ENCODE peak calls at places on chromosomes 4 and X, in seven cellular contexts. Y is mucosa of descending colon, V is IMR-90, Q is AG10803, U is OCI-LY7, B is left lung, D is heart right ventricle. G is an unnamed sample.

GRCh38 chrX:8879750-8880149 is 78.6 kb upstream of the FAM9A start:
- DNase-seq in D (no peak), V (peak), Y (peak), Q (no peak), B (no peak), U (peak), G (peak)

GRCh38 chr4:81747242-81747930 is 275.7 kb upstream of the RASGEF1B start:
- DNase-seq in U (no peak), V (no peak), D (no peak), Y (peak), B (no peak), Q (no peak), G (no peak)

GRCh38 chr4:139243448-139244365 is 36.3 kb downstream of the MGARP start:
- DNase-seq in Q (peak), D (no peak), Y (no peak), V (peak), U (no peak), B (no peak), G (no peak)

GRCh38 chr4:64784125-64784524 is 374.9 kb upstream of the TECRL start:
- DNase-seq in V (no peak), D (no peak), B (no peak), Q (peak), Y (no peak), U (no peak), G (no peak)

GRCh38 chrX:147958316-147958715 is 22.8 kb upstream of the FMR1NB start:
- DNase-seq in V (peak), B (no peak), D (no peak), Q (peak), Y (no peak), U (no peak), G (no peak)

GRCh38 chr4:106266201-106266600 is 49.8 kb downstream of the TBCK start:
- DNase-seq in D (no peak), V (peak), Y (no peak), B (no peak), U (peak), Q (peak), G (no peak)

GRCh38 chrX:12526296-12526695 is 264.9 kb upstream of the PRPS2 start:
- DNase-seq in U (no peak), V (no peak), Q (no peak), Y (no peak), B (no peak), D (no peak), G (no peak)

GRCh38 chr4:40721730-40722171 is 28.0 kb upstream of the NSUN7 start:
- DNase-seq in D (no peak), Y (no peak), Q (peak), U (no peak), B (no peak), V (peak), G (no peak)

GRCh38 chr4:113496698-113497097 is 264.8 kb downstream of the CAMK2D start:
- DNase-seq in Y (no peak), U (no peak), B (no peak), V (no peak), Q (no peak), D (no peak), G (no peak)

GRCh38 chr4:120286813-120287212 is 220.2 kb upstream of the MAD2L1 start:
- DNase-seq in D (no peak), B (no peak), U (no peak), V (no peak), Q (no peak), Y (no peak), G (no peak)

GRCh38 chr4:119731146-119731742 is 102.6 kb upstream of the PDE5A start:
- DNase-seq in D (no peak), U (no peak), V (no peak), Y (no peak), Q (peak), B (no peak), G (no peak)

GRCh38 chr4:85964298-85964697 is 395.6 kb downstream of the MAPK10 start:
- DNase-seq in U (no peak), D (no peak), B (no peak), V (no peak), Q (no peak), Y (peak), G (no peak)

GRCh38 chrX:49186125-49187027 is at the start of gene PRICKLE3:
- DNase-seq in Y (peak), Q (peak), B (peak), V (peak), D (peak), U (peak), G (peak)

GRCh38 chr4:87502580-87503238 is 26.5 kb downstream of the SPARCL1 start:
- DNase-seq in Y (no peak), B (no peak), D (no peak), Q (peak), V (peak), U (no peak), G (no peak)

GRCh38 chr4:69830529-69831269 is 29.2 kb downstream of the SULT1E1 start:
- DNase-seq in U (no peak), D (no peak), B (no peak), Y (peak), Q (peak), V (no peak), G (peak)

GRCh38 chr4:102174800-102175199 is 170.5 kb downstream of the SLC39A8 start:
- DNase-seq in V (peak), U (no peak), D (no peak), B (no peak), Y (no peak), Q (peak), G (no peak)

GRCh38 chr4:183261953-183262775 is 57.9 kb downstream of the CLDN22 start:
- DNase-seq in B (peak), V (peak), D (peak), U (peak), Y (peak), Q (peak), G (peak)

GRCh38 chrX:136689441-136689840 is 41.5 kb downstream of the CD40LG start:
- DNase-seq in Y (no peak), Q (no peak), U (no peak), D (no peak), B (no peak), V (peak), G (peak)

GRCh38 chr4:144757969-144758368 is 112.0 kb downstream of the HHIP start:
- DNase-seq in Q (no peak), U (no peak), B (no peak), V (peak), Y (no peak), D (no peak), G (no peak)

GRCh38 chr4:166067915-166068314 is 194.9 kb downstream of the TLL1 start:
- DNase-seq in B (no peak), U (no peak), D (no peak), V (no peak), Q (no peak), Y (no peak), G (no peak)

GRCh38 chr4:67198757-67199156 is 346.5 kb downstream of the CENPC start:
- DNase-seq in U (peak), V (no peak), D (no peak), B (no peak), Q (no peak), Y (no peak), G (no peak)

GRCh38 chrX:18702362-18703195 is 4.9 kb upstream of the PPEF1 start:
- DNase-seq in U (no peak), B (no peak), Q (no peak), V (peak), D (no peak), Y (no peak), G (no peak)

GRCh38 chr4:54473077-54473545 is 184.6 kb upstream of the KIT start:
- DNase-seq in V (peak), Y (peak), B (no peak), U (no peak), D (no peak), Q (peak), G (no peak)

GRCh38 chrX:37701588-37701987 is 16.0 kb downstream of the XK start:
- DNase-seq in V (no peak), D (no peak), Q (no peak), Y (no peak), U (no peak), B (no peak), G (no peak)

GRCh38 chr4:111494471-111494870 is 650.8 kb upstream of the FAM241A start:
- DNase-seq in V (peak), B (no peak), D (no peak), Y (no peak), U (no peak), Q (peak), G (no peak)

GRCh38 chr4:145933134-145933533 is 5.5 kb downstream of the ZNF827 start:
- DNase-seq in V (peak), Q (peak), D (no peak), Y (no peak), B (no peak), U (no peak), G (no peak)

GRCh38 chr4:107736924-107737448 is 17.0 kb upstream of the PAPSS1 start:
- DNase-seq in D (no peak), Y (peak), B (no peak), Q (peak), U (peak), V (peak), G (peak)

GRCh38 chr4:72358483-72358882 is 210.5 kb downstream of the ADAMTS3 start:
- DNase-seq in Y (no peak), Q (no peak), V (no peak), B (no peak), U (no peak), D (no peak), G (no peak)

GRCh38 chr4:119212964-119213606 is 572 bp downstream of the USP53 start:
- DNase-seq in V (peak), Y (peak), D (peak), B (peak), U (peak), Q (peak), G (peak)

GRCh38 chr4:15920723-15921591 is 17.6 kb downstream of the FGFBP1 start:
- DNase-seq in Q (peak), V (peak), Y (peak), U (no peak), D (peak), B (peak), G (no peak)

GRCh38 chr4:141884070-141884469 is 247.7 kb downstream of the IL15 start:
- DNase-seq in Y (peak), Q (no peak), D (no peak), V (no peak), B (no peak), U (no peak), G (no peak)

GRCh38 chr4:170805352-170805751 is 715.6 kb upstream of the AADAT start:
- DNase-seq in B (no peak), Y (no peak), U (no peak), D (no peak), Q (no peak), V (no peak), G (no peak)
- TF ChIP-seq CTCF in B (no peak), Y (no peak), U (no peak), D (no peak), Q (no peak), V (no peak), G (no peak)

GRCh38 chr4:133593764-133594163 is 444.7 kb downstream of the PCDH10 start:
- DNase-seq in D (no peak), Q (no peak), B (no peak), V (no peak), Y (no peak), U (no peak), G (no peak)

GRCh38 chr4:133597252-133597651 is 448.2 kb downstream of the PCDH10 start:
- DNase-seq in Q (no peak), V (no peak), D (no peak), B (no peak), Y (no peak), U (no peak), G (no peak)

GRCh38 chr4:133594246-133595207 is 445.4 kb downstream of the PCDH10 start:
- DNase-seq in Y (no peak), D (no peak), B (no peak), Q (no peak), V (peak), U (no peak), G (no peak)

GRCh38 chr4:133598779-133599178 is 449.7 kb downstream of the PCDH10 start:
- DNase-seq in D (no peak), B (no peak), V (no peak), Q (no peak), U (no peak), Y (no peak), G (no peak)

GRCh38 chr4:133596459-133596858 is 447.4 kb downstream of the PCDH10 start:
- DNase-seq in Q (no peak), Y (no peak), B (no peak), U (no peak), V (no peak), D (no peak), G (no peak)
- TF ChIP-seq CTCF in Q (no peak), Y (no peak), B (no peak), U (no peak), V (no peak), D (no peak), G (no peak)

DNA sequence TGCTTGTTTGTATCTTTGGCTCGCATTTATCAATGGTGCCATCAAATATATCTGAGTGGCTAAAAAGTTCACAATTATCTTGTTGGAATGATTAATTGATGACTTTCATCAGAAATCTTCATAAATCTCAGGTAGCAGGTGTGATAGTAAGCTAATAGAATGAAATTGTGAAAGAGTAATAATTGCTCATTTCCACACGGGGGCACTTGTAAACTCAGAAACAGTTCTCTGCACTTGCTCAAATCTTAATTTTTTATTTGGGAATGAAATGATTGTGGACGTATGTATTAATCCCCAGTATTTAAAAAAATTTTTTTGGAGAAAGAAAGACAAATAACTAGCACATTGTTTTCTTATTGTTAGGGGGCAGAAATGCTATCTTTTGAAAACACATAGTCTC is 132.8 kb downstream of the DTHD1 start:
- DNase-seq in D (no peak), Q (no peak), V (no peak), B (no peak), U (peak), Y (no peak), G (no peak)
- TF ChIP-seq CTCF in D (no peak), Q (no peak), V (no peak), B (no peak), U (peak), Y (no peak), G (peak)

DNA sequence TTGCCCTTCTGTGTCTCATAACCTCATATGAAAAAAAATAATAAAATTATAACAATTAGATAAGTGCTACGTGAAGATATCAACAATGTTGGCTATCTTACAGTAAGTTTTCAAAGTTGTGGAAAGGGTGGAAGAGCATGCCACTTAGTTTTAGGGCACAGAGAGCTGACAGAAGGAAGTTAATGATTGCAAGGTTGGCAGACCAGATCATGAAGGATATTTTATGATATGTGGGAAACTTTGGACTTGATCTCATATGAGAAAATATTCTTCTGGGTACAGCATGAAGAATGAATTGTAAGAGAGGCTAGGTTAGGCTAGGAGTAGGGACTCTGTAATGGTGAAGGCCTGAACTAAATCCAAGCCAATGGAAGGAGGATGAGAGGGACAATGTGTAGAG is 34.5 kb downstream of the MGAT4D start:
- DNase-seq in V (no peak), Q (no peak), U (no peak), B (no peak), D (no peak), Y (peak), G (no peak)
- TF ChIP-seq CTCF in V (no peak), Q (no peak), U (no peak), B (no peak), D (no peak), Y (no peak), G (no peak)

GRCh38 chrX:10326578-10326977 is 169.8 kb downstream of the CLCN4 start:
- DNase-seq in D (no peak), U (peak), B (no peak), Y (peak), Q (peak), V (peak), G (no peak)
- TF ChIP-seq CTCF in D (no peak), U (peak), B (no peak), Y (no peak), Q (peak), V (peak), G (no peak)

GRCh38 chrX:120426599-120426998 is 42.5 kb downstream of the LAMP2 start:
- DNase-seq in V (peak), B (no peak), D (no peak), Y (no peak), Q (peak), U (no peak), G (no peak)
- TF ChIP-seq CTCF in V (no peak), B (no peak), D (no peak), Y (no peak), Q (no peak), U (no peak), G (no peak)